ENCODE peak calls at places on chromosomes 13 and 19, in four cellular contexts. U is stimulated activated CD4-positive, alpha-beta T cell treated with anti-CD3 and anti-CD28 coated beads, Interleukin-2, amount 100 ng/mL, for 48 hours; X is globus pallidus; D is AG10803. M is an unnamed sample.

GRCh38 chr19:40200352-40201099 is 9.3 kb downstream of the MAP3K10 start:
- DNase-seq in U (no peak), X (no peak), D (no peak), M (no peak)

GRCh38 chr19:55858401-55858800 is 22.1 kb downstream of the NLRP4 start:
- DNase-seq in U (no peak), X (no peak), D (no peak), M (no peak)

GRCh38 chr13:78562237-78562889 is 41.0 kb downstream of the POU4F1 start:
- DNase-seq in U (no peak), X (no peak), D (no peak), M (no peak)

GRCh38 chr13:30002577-30002976 is 152.2 kb upstream of the UBL3 start:
- DNase-seq in U (no peak), X (no peak), D (peak), M (no peak)

GRCh38 chr19:55365245-55365644 is 2.2 kb upstream of the GARIN5B start:
- DNase-seq in U (no peak), X (no peak), D (no peak), M (no peak)

GRCh38 chr13:66328486-66328885 is 901.6 kb downstream of the PCDH9 start:
- DNase-seq in U (no peak), X (no peak), D (no peak), M (no peak)

GRCh38 chr19:1360818-1361461 is 22.8 kb upstream of the NDUFS7 start:
- DNase-seq in U (no peak), X (peak), D (peak), M (no peak)

GRCh38 chr13:92316030-92316429 is 910.6 kb upstream of the GPC6 start:
- DNase-seq in U (no peak), X (no peak), D (no peak), M (no peak)

GRCh38 chr19:57227461-57227860 is 3.4 kb upstream of the AURKC start:
- DNase-seq in U (no peak), X (no peak), D (no peak), M (no peak)

GRCh38 chr13:26344980-26345379 is 91.1 kb downstream of the CDK8 start:
- DNase-seq in U (no peak), X (no peak), D (no peak), M (no peak)

GRCh38 chr13:97249093-97249787 is 27.1 kb downstream of the MBNL2 start:
- DNase-seq in U (no peak), X (no peak), D (no peak), M (no peak)

GRCh38 chr13:79392882-79393563 is 13.0 kb downstream of the RBM26 start:
- DNase-seq in U (peak), X (no peak), D (peak), M (no peak)

GRCh38 chr13:109369357-109370052 is 416.9 kb downstream of the IRS2 start:
- DNase-seq in U (no peak), X (peak), D (no peak), M (no peak)

GRCh38 chr19:2034729-2035589 is 16.1 kb downstream of the MKNK2 start:
- DNase-seq in U (peak), X (no peak), D (no peak), M (no peak)

GRCh38 chr13:49419292-49419691 is 24.6 kb downstream of the CAB39L start:
- DNase-seq in U (no peak), X (no peak), D (no peak), M (no peak)

GRCh38 chr13:51221674-51222509 is at the start of gene FAM124A:
- DNase-seq in U (peak), X (peak), D (peak), M (peak)

GRCh38 chr19:12873891-12874745 is 7.1 kb downstream of the DNASE2 start:
- DNase-seq in U (no peak), X (no peak), D (no peak), M (no peak)

GRCh38 chr19:40503300-40503699 is 36.5 kb downstream of the SPTBN4 start:
- DNase-seq in U (no peak), X (no peak), D (no peak), M (no peak)

GRCh38 chr19:55986487-55986886 is at the start of gene NLRP5:
- DNase-seq in U (no peak), X (no peak), D (no peak), M (no peak)

GRCh38 chr13:55577082-55577846 is 1563.5 kb upstream of the PRR20A start:
- DNase-seq in U (no peak), X (no peak), D (no peak), M (no peak)

GRCh38 chr19:58020985-58021384 is 12.8 kb upstream of the ZSCAN1 start:
- DNase-seq in U (no peak), X (no peak), D (no peak), M (no peak)

GRCh38 chr13:114071441-114071840 is 61.0 kb downstream of the RASA3 start:
- DNase-seq in U (no peak), X (peak), D (no peak), M (no peak)

GRCh38 chr19:15210323-15210774 is 9.6 kb upstream of the NOTCH3 start:
- DNase-seq in U (no peak), X (no peak), D (peak), M (peak)

GRCh38 chr13:114077938-114078335 is 54.5 kb downstream of the RASA3 start:
- DNase-seq in U (no peak), X (no peak), D (peak), M (no peak)

GRCh38 chr19:39362682-39363657 is 20.7 kb downstream of the SAMD4B start:
- DNase-seq in U (no peak), X (no peak), D (peak), M (peak)

M was measured in LoVo.